ENCODE peak calls at places on chromosomes 2 and 18, in nine cellular contexts. U is GM12878, R is spleen, E is K562, Y is endothelial cell of umbilical vein, T is stomach, H is HCT116, X is breast epithelium, N is esophagus muscularis mucosa. V is an unnamed sample.
A peak's percentile ranks its signal among the peaks of the same experiment; 100 is the strongest.

GRCh38 chr2:128635361-128635900 is 316.8 kb upstream of the HS6ST1 start:
- DNase-seq in E (no peak), Y (no peak), N (peak; percentile 55), T (peak; percentile 10), H (no peak), X (no peak), R (peak; percentile 55), U (no peak), V (no peak)

GRCh38 chr18:52392160-52392559 is 52.2 kb downstream of the DCC start:
- DNase-seq in T (no peak), N (no peak), X (no peak), Y (no peak), E (no peak), H (no peak), U (peak; percentile 52), R (no peak), V (no peak)

GRCh38 chr2:27627963-27628766 is 647 bp downstream of the CCDC121 start:
- DNase-seq in E (peak; percentile 14), X (no peak), U (no peak), R (no peak), T (no peak), H (peak; percentile 18), N (no peak), Y (peak; percentile 60), V (peak; percentile 10)

GRCh38 chr2:274503-274902 is 9.8 kb downstream of the ACP1 start:
- DNase-seq in Y (no peak), T (no peak), X (no peak), R (no peak), E (no peak), N (no peak), U (no peak), H (no peak), V (no peak)

GRCh38 chr18:22505136-22505535 is 87.4 kb upstream of the CTAGE1 start:
- DNase-seq in R (no peak), T (no peak), U (no peak), H (no peak), Y (peak; percentile 73), X (no peak), E (no peak), N (no peak), V (no peak)

GRCh38 chr18:59918320-59918755 is 18.5 kb downstream of the PMAIP1 start:
- DNase-seq in T (peak; percentile 35), U (peak; percentile 80), E (peak; percentile 69), R (peak; percentile 88), H (peak; percentile 66), N (peak; percentile 77), X (no peak), Y (no peak), V (no peak)

GRCh38 chr2:200765139-200765951 is 46.4 kb upstream of the BZW1 start:
- DNase-seq in N (no peak), E (no peak), H (peak; percentile 88), R (no peak), X (no peak), U (no peak), T (no peak), Y (peak; percentile 89), V (no peak)

GRCh38 chr2:206083602-206084467 is 2.1 kb downstream of the INO80D start:
- DNase-seq in T (peak; percentile 34), U (peak; percentile 27), E (no peak), Y (peak; percentile 24), X (no peak), H (no peak), N (no peak), R (no peak), V (peak; percentile 21)

GRCh38 chr2:183665403-183665802 is 541.2 kb downstream of the NUP35 start:
- DNase-seq in T (no peak), N (no peak), Y (no peak), H (no peak), E (no peak), U (no peak), X (no peak), R (no peak), V (no peak)

GRCh38 chr2:160730296-160730995 is 236.8 kb upstream of the RBMS1 start:
- DNase-seq in N (no peak), X (no peak), E (no peak), Y (no peak), T (no peak), U (no peak), R (no peak), H (no peak), V (no peak)

GRCh38 chr2:239201884-239202283 is 198.9 kb downstream of the HDAC4 start:
- DNase-seq in E (no peak), X (no peak), R (no peak), T (no peak), U (no peak), N (no peak), H (no peak), Y (no peak), V (no peak)

GRCh38 chr18:25144835-25145234 is 207.1 kb downstream of the ZNF521 start:
- DNase-seq in Y (peak; percentile 46), H (no peak), E (no peak), N (no peak), R (no peak), T (no peak), U (no peak), X (no peak), V (no peak)

GRCh38 chr18:75531212-75531850 is 103.8 kb upstream of the SMIM21 start:
- DNase-seq in R (no peak), H (no peak), T (no peak), E (no peak), X (no peak), U (no peak), Y (no peak), N (peak; percentile 12), V (no peak)

GRCh38 chr2:64228126-64228678 is 84.0 kb upstream of the PELI1 start:
- DNase-seq in H (peak; percentile 15), U (peak; percentile 39), T (peak; percentile 75), Y (peak; percentile 84), E (peak; percentile 78), N (peak; percentile 93), R (peak; percentile 97), X (peak; percentile 74), V (peak; percentile 71)
- TF ChIP-seq POLR2AphosphoS5 in H (peak; percentile 29), U (peak; percentile 78), T (peak; percentile 62), Y (no peak), E (no peak), N (peak; percentile 86), R (peak; percentile 93), X (peak; percentile 55), V (peak; percentile 78)

DNA sequence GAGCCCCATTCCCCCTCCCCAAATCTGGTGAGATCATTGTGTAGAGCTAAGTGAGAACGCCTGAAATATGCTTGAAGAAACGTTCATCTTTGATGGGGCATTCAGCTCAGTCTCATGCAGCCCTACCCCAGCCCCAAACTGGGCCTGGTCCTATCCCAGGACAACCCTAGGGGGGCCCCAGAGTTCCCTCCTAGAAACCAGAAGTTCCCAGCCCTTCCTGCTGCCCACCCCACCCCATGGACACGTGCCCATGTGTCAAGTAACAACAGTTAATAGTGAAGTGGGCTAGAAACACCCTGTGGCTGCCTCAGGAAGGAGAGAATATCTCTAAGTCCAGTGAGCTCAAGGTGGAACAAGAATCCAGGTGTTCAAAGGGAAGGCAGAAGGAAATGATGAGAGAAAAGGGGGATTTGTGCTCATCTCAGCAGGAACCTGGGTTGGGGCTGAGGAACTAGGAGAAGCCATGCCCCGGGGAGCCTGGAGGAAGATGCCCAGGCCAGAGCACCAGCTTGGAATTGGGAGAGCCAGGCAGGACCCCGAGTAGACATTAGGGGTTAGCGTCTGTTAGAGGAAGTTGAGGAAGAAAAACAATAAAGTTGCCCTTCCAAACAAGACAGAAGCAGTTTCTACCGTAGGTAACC is 20.1 kb upstream of the SLC20A1 start:
- DNase-seq in Y (no peak), R (no peak), N (no peak), E (no peak), X (peak; percentile 14), T (peak; percentile 17), H (no peak), U (no peak), V (no peak)
- H3K4me3 ChIP-seq in Y (no peak overlapping the region), R (no peak overlapping the region), N (no peak overlapping the region), E (no peak overlapping the region), X (no peak overlapping the region), T (no peak overlapping the region), H (no peak overlapping the region), U (no peak overlapping the region), V (no peak overlapping the region)

DNA sequence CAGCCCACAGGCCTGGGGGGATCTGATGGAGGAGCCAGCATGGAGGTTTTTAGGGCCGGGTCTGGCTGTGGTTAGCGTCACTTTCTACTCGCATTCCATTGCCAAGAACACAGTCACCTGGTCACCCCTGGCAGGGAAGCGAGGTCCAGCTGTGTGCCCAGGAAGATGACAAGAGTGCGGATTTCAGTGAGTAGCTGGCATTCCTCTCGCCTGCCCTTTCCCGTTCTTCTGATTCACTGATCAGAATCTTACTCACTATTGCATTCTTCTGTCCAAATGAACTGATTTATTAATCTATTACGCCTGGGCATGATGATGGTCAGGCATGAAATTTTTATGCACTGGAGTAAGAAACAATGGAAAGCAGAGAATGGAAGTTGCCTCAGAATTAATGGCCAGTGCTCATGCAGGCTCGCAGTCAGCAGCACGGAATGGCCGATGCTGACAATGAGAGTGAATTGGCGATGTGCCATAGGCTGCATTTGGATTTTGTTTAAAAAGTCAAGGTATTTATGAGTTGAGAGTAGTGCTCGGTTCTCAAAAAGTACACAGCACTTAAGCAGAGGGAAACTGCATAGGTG is 76.4 kb upstream of the MGAT5 start:
- DNase-seq in H (no peak), E (no peak), R (no peak), U (no peak), X (peak; percentile 43), Y (peak; percentile 88), T (peak; percentile 54), N (no peak), V (peak; percentile 17)
- H3K4me1 ChIP-seq in H (no peaks in the 10 kb centered on the region), E (peaks cover 4% of the 10 kb centered on the region), R (peaks cover 11% of the 10 kb centered on the region), U (peaks cover 31% of the 10 kb centered on the region), X (no peaks in the 10 kb centered on the region), Y (peaks cover 35% of the 10 kb centered on the region), T (peaks cover 67% of the 10 kb centered on the region), N (peaks cover 42% of the 10 kb centered on the region), V (no peaks in the 10 kb centered on the region)

GRCh38 chr2:47870668-47871540 is 35.4 kb downstream of the FBXO11 start:
- DNase-seq in N (no peak), H (no peak), E (no peak), U (no peak), R (no peak), T (no peak), X (no peak), Y (no peak), V (no peak)
- TF ChIP-seq POLR2AphosphoS5 in N (no peak), H (no peak), E (no peak), U (no peak), R (no peak), T (no peak), X (no peak), Y (no peak), V (no peak)

DNA sequence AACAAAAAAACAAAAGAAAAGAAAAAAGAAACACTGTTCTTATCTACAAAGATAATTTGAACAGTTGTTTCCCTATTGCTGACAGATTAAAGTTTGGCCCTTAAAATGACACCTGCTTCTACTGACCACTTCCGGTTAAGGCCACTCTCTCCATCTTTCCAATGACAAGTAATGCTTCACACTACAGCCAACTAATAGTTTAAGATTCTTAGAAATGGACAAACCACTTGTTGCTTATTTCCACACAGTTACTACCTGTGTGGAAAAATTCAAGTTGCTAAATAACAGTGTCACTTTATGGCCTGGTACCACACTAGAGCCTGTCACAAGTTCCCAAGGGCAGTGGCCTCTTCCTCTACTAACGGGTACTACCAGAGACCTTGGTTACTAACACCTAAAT is 2.4 kb downstream of the TMEM185B start:
- DNase-seq in N (no peak), T (no peak), U (no peak), X (no peak), H (no peak), Y (no peak), R (no peak), E (no peak), V (no peak)
- H3K4me3 ChIP-seq in N (no peak overlapping the region), T (no peak overlapping the region), U (peak overlapping the region; percentile 44), X (no peak overlapping the region), H (no peak overlapping the region), Y (no peak overlapping the region), R (no peak overlapping the region), E (no peak overlapping the region), V (no peak overlapping the region)